ENCODE peak calls at places on chromosomes 6 and 20, in seven cellular contexts. One of them, this sample, is unnamed.

GRCh38 chr20:48951646-48952045 is 30.1 kb downstream of the ARFGEF2 start:
- DNase-seq in HepG2: no peak
- DNase-seq in SK-N-SH: no peak
- DNase-seq in K562: no peak
- DNase-seq in H1: no peak
- DNase-seq in GM12891: no peak
- DNase-seq in GM12878: no peak
- DNase-seq in this sample: no peak

GRCh38 chr6:47308674-47309325 is 905 bp downstream of the TNFRSF21 start:
- DNase-seq in GM12891: no peak
- DNase-seq in GM12878: no peak
- DNase-seq in K562: peak
- DNase-seq in SK-N-SH: peak
- DNase-seq in H1: peak
- DNase-seq in HepG2: no peak
- DNase-seq in this sample: peak

GRCh38 chr6:135295085-135295484 is 114.0 kb downstream of the MYB start:
- DNase-seq in K562: no peak
- DNase-seq in HepG2: no peak
- DNase-seq in GM12891: no peak
- DNase-seq in SK-N-SH: no peak
- DNase-seq in H1: no peak
- DNase-seq in GM12878: no peak
- DNase-seq in this sample: no peak

GRCh38 chr6:13611715-13612114 is 3.4 kb upstream of the NOL7 start:
- DNase-seq in SK-N-SH: no peak
- DNase-seq in GM12878: peak
- DNase-seq in GM12891: no peak
- DNase-seq in H1: no peak
- DNase-seq in K562: no peak
- DNase-seq in HepG2: no peak
- DNase-seq in this sample: no peak

GRCh38 chr20:52105573-52106422 is 85.8 kb downstream of the ZFP64 start:
- DNase-seq in K562: no peak
- DNase-seq in SK-N-SH: no peak
- DNase-seq in HepG2: no peak
- DNase-seq in GM12891: no peak
- DNase-seq in GM12878: no peak
- DNase-seq in H1: peak
- DNase-seq in this sample: no peak

GRCh38 chr6:34237722-34238506 is 1.2 kb downstream of the HMGA1 start:
- DNase-seq in H1: peak
- DNase-seq in GM12878: no peak
- DNase-seq in HepG2: peak
- DNase-seq in K562: peak
- DNase-seq in GM12891: peak
- DNase-seq in SK-N-SH: peak
- DNase-seq in this sample: peak

GRCh38 chr6:111487656-111488055 is 4.6 kb upstream of the REV3L start:
- DNase-seq in HepG2: no peak
- DNase-seq in SK-N-SH: no peak
- DNase-seq in GM12878: peak
- DNase-seq in H1: no peak
- DNase-seq in K562: no peak
- DNase-seq in GM12891: no peak
- DNase-seq in this sample: no peak

GRCh38 chr6:127854009-127854408 is 46.8 kb downstream of the THEMIS start:
- DNase-seq in GM12878: no peak
- DNase-seq in H1: no peak
- DNase-seq in K562: no peak
- DNase-seq in GM12891: no peak
- DNase-seq in SK-N-SH: no peak
- DNase-seq in HepG2: no peak
- DNase-seq in this sample: no peak

GRCh38 chr6:30124391-30124790 is 11.5 kb upstream of the TRIM31 start:
- DNase-seq in K562: no peak
- DNase-seq in SK-N-SH: no peak
- DNase-seq in GM12878: no peak
- DNase-seq in HepG2: no peak
- DNase-seq in H1: no peak
- DNase-seq in GM12891: no peak
- DNase-seq in this sample: no peak

GRCh38 chr6:85450578-85450884 is 648 bp downstream of the NT5E start:
- DNase-seq in K562: no peak
- DNase-seq in H1: no peak
- DNase-seq in HepG2: no peak
- DNase-seq in GM12891: no peak
- DNase-seq in SK-N-SH: no peak
- DNase-seq in GM12878: no peak
- DNase-seq in this sample: no peak

GRCh38 chr6:90764001-90764400 is 177.1 kb upstream of the MAP3K7 start:
- DNase-seq in H1: no peak
- DNase-seq in K562: no peak
- DNase-seq in HepG2: no peak
- DNase-seq in GM12891: no peak
- DNase-seq in SK-N-SH: no peak
- DNase-seq in GM12878: no peak
- DNase-seq in this sample: no peak

GRCh38 chr6:99297415-99297814 is 52.1 kb downstream of the FAXC start:
- DNase-seq in H1: no peak
- DNase-seq in GM12878: no peak
- DNase-seq in GM12891: no peak
- DNase-seq in SK-N-SH: no peak
- DNase-seq in K562: no peak
- DNase-seq in HepG2: no peak
- DNase-seq in this sample: no peak

GRCh38 chr20:32028647-32029372 is 18.6 kb downstream of the CCM2L start:
- DNase-seq in SK-N-SH: peak
- DNase-seq in K562: no peak
- DNase-seq in H1: no peak
- DNase-seq in GM12891: no peak
- DNase-seq in GM12878: no peak
- DNase-seq in HepG2: peak
- DNase-seq in this sample: no peak

GRCh38 chr6:93088675-93089575 is 330.4 kb downstream of the EPHA7 start:
- DNase-seq in SK-N-SH: no peak
- DNase-seq in K562: no peak
- DNase-seq in H1: no peak
- DNase-seq in GM12878: no peak
- DNase-seq in HepG2: no peak
- DNase-seq in GM12891: no peak
- DNase-seq in this sample: no peak

GRCh38 chr20:47334022-47334551 is 22.4 kb downstream of the ZMYND8 start:
- DNase-seq in HepG2: peak
- DNase-seq in SK-N-SH: no peak
- DNase-seq in GM12891: no peak
- DNase-seq in H1: no peak
- DNase-seq in GM12878: no peak
- DNase-seq in K562: no peak
- DNase-seq in this sample: no peak

GRCh38 chr6:99432877-99433276 is 7.8 kb upstream of the PNISR start:
- DNase-seq in GM12891: no peak
- DNase-seq in SK-N-SH: no peak
- DNase-seq in HepG2: peak
- DNase-seq in K562: no peak
- DNase-seq in H1: no peak
- DNase-seq in GM12878: no peak
- DNase-seq in this sample: no peak

GRCh38 chr6:33983109-33983475 is 162.8 kb downstream of the GRM4 start:
- DNase-seq in SK-N-SH: peak
- DNase-seq in K562: peak
- DNase-seq in HepG2: peak
- DNase-seq in H1: peak
- DNase-seq in GM12878: no peak
- DNase-seq in GM12891: no peak
- DNase-seq in this sample: peak

GRCh38 chr20:33753763-33754162 is 22.0 kb downstream of the ZNF341 start:
- DNase-seq in HepG2: no peak
- DNase-seq in GM12878: no peak
- DNase-seq in SK-N-SH: no peak
- DNase-seq in K562: no peak
- DNase-seq in H1: no peak
- DNase-seq in GM12891: no peak
- DNase-seq in this sample: no peak
- TF ChIP-seq TAF1 in HepG2: no peak
- TF ChIP-seq TAF1 in GM12878: no peak
- TF ChIP-seq TAF1 in SK-N-SH: no peak
- TF ChIP-seq TAF1 in K562: no peak
- TF ChIP-seq TAF1 in H1: no peak
- TF ChIP-seq TAF1 in GM12891: no peak
- TF ChIP-seq TAF1 in this sample: no peak

GRCh38 chr20:3213226-3213625 is 3.9 kb downstream of the ITPA start:
- DNase-seq in GM12891: no peak
- DNase-seq in SK-N-SH: no peak
- DNase-seq in GM12878: no peak
- DNase-seq in H1: no peak
- DNase-seq in K562: no peak
- DNase-seq in HepG2: no peak
- DNase-seq in this sample: no peak

GRCh38 chr20:3209946-3210317 is 634 bp downstream of the ITPA start:
- DNase-seq in GM12878: no peak
- DNase-seq in K562: no peak
- DNase-seq in SK-N-SH: no peak
- DNase-seq in H1: no peak
- DNase-seq in GM12891: no peak
- DNase-seq in HepG2: no peak
- DNase-seq in this sample: no peak

GRCh38 chr20:3210346-3210745 is 1.0 kb downstream of the ITPA start:
- DNase-seq in HepG2: no peak
- DNase-seq in H1: no peak
- DNase-seq in GM12878: no peak
- DNase-seq in K562: no peak
- DNase-seq in GM12891: no peak
- DNase-seq in SK-N-SH: no peak
- DNase-seq in this sample: no peak

GRCh38 chr20:3204124-3204794 is at the start of gene DDRGK1:
- DNase-seq in H1: peak
- DNase-seq in HepG2: peak
- DNase-seq in GM12891: peak
- DNase-seq in GM12878: peak
- DNase-seq in K562: peak
- DNase-seq in SK-N-SH: peak
- DNase-seq in this sample: peak

GRCh38 chr20:3209023-3209945 is at the start of gene ITPA:
- DNase-seq in HepG2: peak
- DNase-seq in SK-N-SH: peak
- DNase-seq in GM12891: peak
- DNase-seq in K562: peak
- DNase-seq in H1: peak
- DNase-seq in GM12878: no peak
- DNase-seq in this sample: peak
- TF ChIP-seq POLR2AphosphoS5 in HepG2: peak
- TF ChIP-seq POLR2AphosphoS5 in SK-N-SH: peak
- TF ChIP-seq POLR2AphosphoS5 in GM12891: peak
- TF ChIP-seq POLR2AphosphoS5 in K562: peak
- TF ChIP-seq POLR2AphosphoS5 in H1: no peak
- TF ChIP-seq POLR2AphosphoS5 in GM12878: peak
- TF ChIP-seq POLR2AphosphoS5 in this sample: peak

DNA sequence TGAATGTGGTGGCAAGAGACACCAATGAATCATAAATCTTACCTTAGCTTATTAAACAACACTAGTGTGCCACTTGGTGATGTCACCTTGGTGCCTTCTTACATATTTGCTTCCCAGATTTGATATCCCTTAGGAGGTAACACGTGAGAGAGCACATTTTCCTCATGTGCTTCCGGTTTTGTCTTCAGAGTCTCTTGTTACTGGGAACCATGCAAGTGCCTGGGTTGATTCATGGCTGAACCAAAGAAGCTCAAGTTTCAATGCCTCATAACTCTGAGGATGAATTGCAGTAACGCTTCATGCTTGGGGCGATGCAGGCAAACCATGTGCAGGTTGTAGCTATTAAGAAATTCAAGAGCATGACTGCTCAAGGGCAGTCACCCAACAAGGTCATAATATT is 84.4 kb downstream of the DCDC2 start:
- DNase-seq in K562: no peak
- DNase-seq in HepG2: no peak
- DNase-seq in GM12891: no peak
- DNase-seq in GM12878: no peak
- DNase-seq in SK-N-SH: no peak
- DNase-seq in H1: no peak
- DNase-seq in this sample: no peak
- TF ChIP-seq TAF1 in K562: no peak
- TF ChIP-seq TAF1 in HepG2: no peak
- TF ChIP-seq TAF1 in GM12891: no peak
- TF ChIP-seq TAF1 in GM12878: no peak
- TF ChIP-seq TAF1 in SK-N-SH: no peak
- TF ChIP-seq TAF1 in H1: no peak
- TF ChIP-seq TAF1 in this sample: no peak

DNA sequence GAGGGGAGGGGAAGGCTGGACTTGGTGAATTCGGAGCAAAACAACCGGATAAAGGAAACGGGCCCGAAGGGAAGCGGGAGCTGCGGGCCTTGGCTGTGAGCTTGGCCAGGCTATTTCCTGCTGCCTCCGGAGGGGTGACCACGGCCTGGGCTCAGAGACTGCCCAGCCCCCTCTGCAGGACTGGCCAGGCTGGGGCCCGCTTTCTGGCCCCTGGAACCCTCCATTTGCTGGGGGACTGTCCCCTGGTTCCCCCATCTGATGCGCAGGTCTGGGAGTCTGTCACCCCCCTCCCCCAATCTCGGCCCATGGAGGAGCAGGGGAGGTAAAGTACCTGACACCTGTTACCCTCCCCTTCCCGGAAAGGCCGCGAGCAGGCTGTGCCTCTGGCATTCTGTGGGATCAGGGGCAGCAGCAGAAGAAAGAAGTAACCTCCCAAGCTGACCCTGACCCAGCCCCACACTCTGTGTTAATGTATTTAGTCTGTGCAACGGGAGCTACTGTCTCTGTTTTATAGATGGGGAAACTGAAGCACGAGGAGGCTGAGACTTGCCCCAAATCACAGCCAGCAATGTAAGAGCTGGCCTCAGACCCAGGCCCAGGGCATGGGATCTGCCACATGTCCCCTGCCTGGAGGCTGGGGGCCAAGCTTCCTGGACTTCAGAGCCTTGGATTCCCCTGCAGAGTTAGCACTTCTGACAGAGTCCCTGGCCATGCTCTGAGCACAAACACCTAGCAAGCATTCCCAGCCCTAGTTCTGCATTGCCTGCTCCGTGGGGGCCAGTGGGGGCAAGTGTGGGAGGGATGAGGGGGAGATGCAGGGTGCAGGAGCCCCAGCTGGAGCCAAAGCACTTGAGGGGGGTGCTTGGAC is 3.5 kb downstream of the C20orf204 start:
- DNase-seq in HepG2: no peak
- DNase-seq in SK-N-SH: no peak
- DNase-seq in K562: peak
- DNase-seq in GM12891: no peak
- DNase-seq in GM12878: no peak
- DNase-seq in H1: no peak
- DNase-seq in this sample: no peak
- TF ChIP-seq POLR2AphosphoS5 in HepG2: no peak
- TF ChIP-seq POLR2AphosphoS5 in SK-N-SH: no peak
- TF ChIP-seq POLR2AphosphoS5 in K562: no peak
- TF ChIP-seq POLR2AphosphoS5 in GM12891: no peak
- TF ChIP-seq POLR2AphosphoS5 in GM12878: no peak
- TF ChIP-seq POLR2AphosphoS5 in H1: no peak
- TF ChIP-seq POLR2AphosphoS5 in this sample: no peak

This sample was measured in GM12892.